ENCODE peak calls at places on chromosomes 13 and 19, in seven cellular contexts. W is BE2C; P is stimulated activated CD8-positive, alpha-beta memory T cell treated with anti-CD3 and anti-CD28 coated beads, Interleukin-2, amount 100 ng/mL, for 48 hours; L is NCI-H1417; H is CD8-positive, alpha-beta T cell; Q is activated CD4-positive, CD25-positive, alpha-beta regulatory T cell; S is COR-L47. X is an unnamed sample.

GRCh38 chr13:113607477-113608245 is 23.1 kb downstream of the TFDP1 start:
- DNase-seq in W (no peak), P (no peak), L (no peak), H (no peak), Q (no peak), S (no peak), X (no peak)

GRCh38 chr13:26498524-26499208 is 58.8 kb upstream of the WASF3 start:
- DNase-seq in W (no peak), P (no peak), L (no peak), H (no peak), Q (no peak), S (no peak), X (no peak)

GRCh38 chr19:46461537-46461936 is 9.8 kb downstream of the PNMA8A start:
- DNase-seq in W (no peak), P (no peak), L (no peak), H (no peak), Q (no peak), S (no peak), X (no peak)

GRCh38 chr13:77698211-77699058 is 948 bp downstream of the SLAIN1 start:
- DNase-seq in W (peak), P (peak), L (peak), H (peak), Q (peak), S (peak), X (peak)

GRCh38 chr13:33045829-33046592 is 29.8 kb downstream of the KL start:
- DNase-seq in W (no peak), P (no peak), L (no peak), H (no peak), Q (no peak), S (no peak), X (no peak)

GRCh38 chr13:63774133-63774532 is 2358.5 kb upstream of the PCDH20 start:
- DNase-seq in W (no peak), P (no peak), L (no peak), H (no peak), Q (no peak), S (no peak), X (no peak)

GRCh38 chr19:12000152-12000981 is 35.1 kb downstream of the ZNF433 start:
- DNase-seq in W (no peak), P (no peak), L (no peak), H (no peak), Q (no peak), S (no peak), X (no peak)

GRCh38 chr13:33349314-33349995 is 63.9 kb upstream of the STARD13 start:
- DNase-seq in W (no peak), P (no peak), L (no peak), H (no peak), Q (no peak), S (no peak), X (no peak)

GRCh38 chr13:38394777-38395504 is 45.3 kb downstream of the UFM1 start:
- DNase-seq in W (no peak), P (no peak), L (no peak), H (no peak), Q (no peak), S (no peak), X (no peak)

GRCh38 chr13:49265822-49266221 is 18.1 kb downstream of the CDADC1 start:
- DNase-seq in W (no peak), P (no peak), L (no peak), H (no peak), Q (no peak), S (no peak), X (no peak)

GRCh38 chr19:58054792-58055482 is 4.1 kb upstream of the ZNF135 start:
- DNase-seq in W (no peak), P (no peak), L (no peak), H (no peak), Q (no peak), S (peak), X (no peak)

GRCh38 chr19:52258426-52258825 is 11.0 kb upstream of the ZNF766 start:
- DNase-seq in W (no peak), P (no peak), L (no peak), H (no peak), Q (no peak), S (no peak), X (no peak)

GRCh38 chr13:19845758-19846157 is 17.7 kb downstream of the ZMYM5 start:
- DNase-seq in W (no peak), P (no peak), L (no peak), H (no peak), Q (no peak), S (no peak), X (no peak)

GRCh38 chr19:46221981-46222610 is 7.4 kb upstream of the IGFL1 start:
- DNase-seq in W (no peak), P (no peak), L (no peak), H (no peak), Q (no peak), S (no peak), X (no peak)